ENCODE peak calls at places on chromosome 15, in four cellular contexts. I is transverse colon, S is suprapubic skin, H is HL-60. F is an unnamed sample.

GRCh38 chr15:44159492-44159891 is 35.6 kb downstream of the FRMD5 start:
- DNase-seq in H (no peak), S (no peak), I (no peak), F (no peak)

GRCh38 chr15:88476635-88477038 is 9.1 kb downstream of the MRPS11 start:
- DNase-seq in H (peak), I (no peak), S (no peak), F (no peak)

GRCh38 chr15:39587910-39588530 is 7.1 kb downstream of the THBS1 start:
- DNase-seq in I (peak), S (no peak), H (no peak), F (no peak)

GRCh38 chr15:78232951-78233350 is 1.4 kb downstream of the ACSBG1 start:
- DNase-seq in H (no peak), S (no peak), I (no peak), F (no peak)

GRCh38 chr15:96553931-96554330 is 223.4 kb downstream of the NR2F2 start:
- DNase-seq in H (no peak), I (no peak), S (no peak), F (no peak)

GRCh38 chr15:44598892-44599291 is 61.9 kb downstream of the EIF3J start:
- DNase-seq in H (no peak), I (no peak), S (no peak), F (no peak)

GRCh38 chr15:84595660-84596059 is 5.1 kb upstream of the ZSCAN2 start:
- DNase-seq in H (peak), I (no peak), S (no peak), F (no peak)

GRCh38 chr15:82312611-82313349 is 36.5 kb downstream of the GOLGA6L10 start:
- DNase-seq in H (no peak), I (no peak), S (peak), F (no peak)

GRCh38 chr15:38474155-38474757 is 20.3 kb downstream of the FAM98B start:
- DNase-seq in I (no peak), S (no peak), H (peak), F (no peak)

GRCh38 chr15:39581501-39582285 is 814 bp downstream of the THBS1 start:
- DNase-seq in S (no peak), H (peak), I (peak), F (peak)

GRCh38 chr15:88610756-88611231 is 10.3 kb upstream of the AEN start:
- DNase-seq in S (no peak), H (peak), I (no peak), F (no peak)

GRCh38 chr15:51828621-51829359 is 663 bp upstream of the TMOD3 start:
- DNase-seq in S (no peak), I (no peak), H (no peak), F (no peak)

GRCh38 chr15:73930371-73930770 is 4.1 kb downstream of the LOXL1 start:
- DNase-seq in I (no peak), S (no peak), H (no peak), F (no peak)

GRCh38 chr15:52021892-52022540 is 3.0 kb downstream of the MAPK6 start:
- DNase-seq in I (no peak), H (no peak), S (no peak), F (no peak)

GRCh38 chr15:45133561-45133920 is 3.7 kb downstream of the DUOX1 start:
- DNase-seq in S (no peak), H (no peak), I (no peak), F (no peak)

GRCh38 chr15:82556315-82557035 is 16.2 kb upstream of the RPS17 start:
- DNase-seq in S (no peak), H (no peak), I (no peak), F (no peak)

GRCh38 chr15:47409038-47409437 is 308.3 kb upstream of the SEMA6D start:
- DNase-seq in I (no peak), H (no peak), S (no peak), F (no peak)

GRCh38 chr15:60323322-60323721 is 74.5 kb downstream of the ANXA2 start:
- DNase-seq in S (no peak), I (no peak), H (no peak), F (no peak)

GRCh38 chr15:98548172-98548971 is 100.0 kb upstream of the IGF1R start:
- DNase-seq in H (peak), I (peak), S (peak), F (no peak)
- TF ChIP-seq POLR2AphosphoS5 in H (no peak), I (peak), S (no peak), F (no peak)

GRCh38 chr15:48564690-48565089 is 80.8 kb downstream of the FBN1 start:
- DNase-seq in I (no peak), S (no peak), H (no peak), F (no peak)

GRCh38 chr15:48563944-48564343 is 81.6 kb downstream of the FBN1 start:
- DNase-seq in S (no peak), H (no peak), I (no peak), F (no peak)

GRCh38 chr15:48566669-48567068 is 78.8 kb downstream of the FBN1 start:
- DNase-seq in S (no peak), H (no peak), I (no peak), F (no peak)

GRCh38 chr15:48569591-48570302 is 75.8 kb downstream of the FBN1 start:
- DNase-seq in H (no peak), I (no peak), S (no peak), F (no peak)

DNA sequence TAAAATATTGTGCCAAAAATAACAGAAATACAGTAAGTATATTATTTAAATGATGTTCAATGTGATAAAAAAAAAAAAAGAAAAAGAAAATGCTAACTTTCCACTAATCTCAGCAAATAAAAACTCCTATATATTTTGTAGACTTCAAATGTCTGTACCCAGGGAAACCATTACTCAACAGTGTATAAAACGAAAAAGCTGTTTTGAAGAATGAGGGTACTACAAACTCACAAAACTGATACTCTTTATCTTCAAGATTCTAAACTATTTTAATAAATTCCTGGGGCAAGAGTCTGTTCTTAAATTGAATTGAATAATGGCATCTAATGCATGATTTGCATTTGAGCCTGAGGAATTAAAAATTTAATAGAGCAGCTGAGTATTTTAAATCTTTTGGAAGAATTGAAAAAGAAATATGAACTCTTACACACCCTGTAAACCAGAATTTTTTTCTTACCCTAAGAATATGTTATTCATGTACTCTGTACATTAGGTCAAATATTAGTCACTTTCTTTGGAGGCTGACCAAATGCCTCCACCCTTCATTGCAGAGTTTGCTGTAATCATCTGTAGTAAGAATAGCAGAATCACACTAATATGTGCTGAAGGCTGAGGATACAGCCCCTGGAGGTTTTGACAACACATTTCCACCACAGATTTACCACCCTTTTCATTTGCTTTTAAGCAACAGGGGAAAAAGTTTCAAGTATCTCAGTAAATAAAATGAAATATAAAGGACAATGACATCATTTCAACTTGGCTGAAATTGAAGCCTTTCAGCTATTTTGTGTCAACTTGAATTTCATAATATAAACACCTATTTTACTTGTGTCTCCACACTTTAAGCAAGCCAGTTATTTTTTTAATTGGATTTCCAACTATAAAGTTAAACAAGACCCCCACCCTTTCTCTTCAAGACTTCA is 79.7 kb downstream of the FBN1 start:
- DNase-seq in I (no peak), H (no peak), S (no peak), F (no peak)
- TF ChIP-seq POLR2AphosphoS5 in I (no peak), H (no peak), S (no peak), F (no peak)

GRCh38 chr15:59168536-59168935 is 38.1 kb upstream of the LDHAL6B start:
- DNase-seq in S (peak), I (no peak), H (no peak), F (no peak)
- TF ChIP-seq POLR2AphosphoS5 in S (no peak), I (no peak), H (no peak), F (no peak)

GRCh38 chr15:99121691-99122410 is 17.0 kb downstream of the SYNM start:
- DNase-seq in I (no peak), S (no peak), H (no peak), F (no peak)
- TF ChIP-seq POLR2AphosphoS5 in I (no peak), S (no peak), H (no peak), F (no peak)

GRCh38 chr15:57554063-57554820 is 37.5 kb upstream of the MYZAP start:
- DNase-seq in S (no peak), H (no peak), I (no peak), F (no peak)
- TF ChIP-seq POLR2AphosphoS5 in S (no peak), H (no peak), I (no peak), F (no peak)

DNA sequence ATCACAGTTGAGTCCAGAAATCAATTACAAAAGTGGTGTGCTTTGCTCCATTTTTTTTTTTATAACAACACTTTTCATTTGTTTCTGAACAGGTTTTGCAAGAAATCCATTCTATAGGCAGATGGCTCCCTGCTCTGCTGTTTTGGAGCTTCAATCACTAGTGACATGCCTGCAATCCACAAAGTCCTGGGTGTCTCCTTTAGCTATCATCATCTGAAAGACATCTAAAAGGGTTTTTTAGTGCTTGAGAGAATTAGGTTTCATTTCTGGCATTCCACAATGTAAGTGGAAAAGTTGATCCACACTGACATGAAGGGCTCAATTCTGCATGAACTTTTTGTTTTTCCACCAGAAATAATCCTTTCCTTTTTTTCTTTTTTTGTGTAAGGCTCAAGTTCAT is 24.0 kb upstream of the MEIS2 start:
- DNase-seq in I (no peak), S (no peak), H (no peak), F (no peak)
- TF ChIP-seq POLR2AphosphoS5 in I (no peak), S (no peak), H (no peak), F (no peak)

GRCh38 chr15:63052961-63053698 is 10.6 kb downstream of the TPM1 start:
- DNase-seq in S (peak), H (no peak), I (peak), F (no peak)
- TF ChIP-seq POLR2AphosphoS5 in S (no peak), H (no peak), I (peak), F (no peak)

DNA sequence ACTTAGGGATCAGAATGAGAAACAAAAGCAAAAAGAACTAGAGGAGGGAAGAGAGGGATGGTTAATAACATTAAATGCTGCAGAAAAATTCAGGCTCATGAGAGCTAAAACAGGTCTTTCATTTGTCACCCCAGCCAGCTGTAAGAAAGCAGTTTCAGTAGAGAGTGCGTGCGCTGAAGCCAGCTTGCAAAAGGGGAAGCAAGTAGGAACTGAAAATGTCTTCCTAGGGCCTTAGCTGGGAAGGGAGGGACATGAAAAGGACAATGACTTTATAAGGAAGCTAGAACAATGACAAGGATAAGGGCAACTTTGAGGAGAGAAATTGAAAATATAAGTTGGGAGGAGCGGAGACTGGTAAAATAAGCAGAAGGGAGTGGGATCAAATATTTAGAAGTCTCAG is 3.1 kb downstream of the CIAO2A start:
- DNase-seq in H (peak), S (no peak), I (no peak), F (peak)
- TF ChIP-seq POLR2AphosphoS5 in H (no peak), S (no peak), I (no peak), F (no peak)

GRCh38 chr15:89750560-89751542 is at the start of gene MESP1:
- DNase-seq in H (peak), S (peak), I (peak), F (peak)
- TF ChIP-seq POLR2AphosphoS5 in H (peak), S (no peak), I (peak), F (no peak)